ENCODE peak calls at places on chromosomes 13 and 19, in eight cellular contexts. M is ascending aorta, Z is GM12878, D is esophagus squamous epithelium, R is pancreas, C is body of pancreas, V is GM12865, T is transverse colon. U is an unnamed sample.

GRCh38 chr19:56567274-56568120 is at the start of gene ZNF470:
- DNase-seq in M (peak; percentile 82), Z (peak; percentile 34), D (peak; percentile 73), R (peak; percentile 98), C (peak; percentile 97), V (peak; percentile 80), T (peak; percentile 97), U (peak; percentile 98)

GRCh38 chr13:110433014-110433413 is 125.9 kb downstream of the COL4A2 start:
- DNase-seq in M (no peak), Z (no peak), D (no peak), R (no peak), C (no peak), V (no peak), T (no peak), U (peak; percentile 78)

GRCh38 chr19:2552859-2553258 is 76.9 kb downstream of the GADD45B start:
- DNase-seq in M (no peak), Z (peak; percentile 86), D (no peak), R (no peak), C (no peak), V (peak; percentile 92), T (peak; percentile 35), U (peak; percentile 47)

GRCh38 chr19:1260749-1261511 is 8.2 kb upstream of the CIRBP start:
- DNase-seq in M (peak; percentile 84), Z (peak; percentile 85), D (peak; percentile 69), R (peak; percentile 99), C (peak; percentile 97), V (peak; percentile 98), T (peak; percentile 98), U (peak; percentile 97)

GRCh38 chr19:35154535-35155406 is at the start of gene FXYD5:
- DNase-seq in M (peak; percentile 48), Z (no peak), D (no peak), R (peak; percentile 81), C (peak; percentile 55), V (peak; percentile 58), T (peak; percentile 77), U (peak; percentile 96)

GRCh38 chr13:81986308-81986707 is 1645.4 kb upstream of the SPRY2 start:
- DNase-seq in M (no peak), Z (no peak), D (no peak), R (no peak), C (no peak), V (no peak), T (no peak), U (no peak)

GRCh38 chr19:7900401-7900870 is 3.2 kb upstream of the MAP2K7 start:
- DNase-seq in M (no peak), Z (no peak), D (no peak), R (peak; percentile 72), C (no peak), V (no peak), T (no peak), U (peak; percentile 61)

GRCh38 chr19:10866495-10866894 is 4.9 kb upstream of the CARM1 start:
- DNase-seq in M (no peak), Z (no peak), D (no peak), R (no peak), C (no peak), V (no peak), T (no peak), U (no peak)

GRCh38 chr13:94121686-94122085 is 357.8 kb downstream of the DCT start:
- DNase-seq in M (no peak), Z (no peak), D (no peak), R (no peak), C (no peak), V (no peak), T (no peak), U (no peak)

GRCh38 chr13:93172109-93172508 is 54.5 kb upstream of the GPC6 start:
- DNase-seq in M (no peak), Z (no peak), D (no peak), R (no peak), C (no peak), V (no peak), T (no peak), U (no peak)

GRCh38 chr13:46310066-46310465 is 77.0 kb downstream of the RUBCNL start:
- DNase-seq in M (no peak), Z (no peak), D (no peak), R (no peak), C (no peak), V (no peak), T (no peak), U (no peak)

GRCh38 chr13:37621811-37622361 is 23.3 kb upstream of the POSTN start:
- DNase-seq in M (no peak), Z (no peak), D (no peak), R (no peak), C (peak; percentile 19), V (no peak), T (no peak), U (no peak)

GRCh38 chr13:72849571-72849970 is 67.6 kb downstream of the PIBF1 start:
- DNase-seq in M (no peak), Z (no peak), D (no peak), R (no peak), C (no peak), V (no peak), T (no peak), U (no peak)

GRCh38 chr19:49387936-49388372 is at the start of gene KASH5:
- DNase-seq in M (peak; percentile 22), Z (no peak), D (peak; percentile 27), R (peak; percentile 98), C (peak; percentile 88), V (peak; percentile 96), T (peak; percentile 78), U (peak; percentile 94)
- H3K4me3 ChIP-seq in M (no peak within 1 kb of the TSS), Z (no peak within 1 kb of the TSS), D (peak within 1 kb of the TSS; percentile 25), R (no peak within 1 kb of the TSS), C (no peak within 1 kb of the TSS), V (peak within 1 kb of the TSS; percentile 50), T (peak within 1 kb of the TSS; percentile 22), U (peak within 1 kb of the TSS; percentile 23)

DNA sequence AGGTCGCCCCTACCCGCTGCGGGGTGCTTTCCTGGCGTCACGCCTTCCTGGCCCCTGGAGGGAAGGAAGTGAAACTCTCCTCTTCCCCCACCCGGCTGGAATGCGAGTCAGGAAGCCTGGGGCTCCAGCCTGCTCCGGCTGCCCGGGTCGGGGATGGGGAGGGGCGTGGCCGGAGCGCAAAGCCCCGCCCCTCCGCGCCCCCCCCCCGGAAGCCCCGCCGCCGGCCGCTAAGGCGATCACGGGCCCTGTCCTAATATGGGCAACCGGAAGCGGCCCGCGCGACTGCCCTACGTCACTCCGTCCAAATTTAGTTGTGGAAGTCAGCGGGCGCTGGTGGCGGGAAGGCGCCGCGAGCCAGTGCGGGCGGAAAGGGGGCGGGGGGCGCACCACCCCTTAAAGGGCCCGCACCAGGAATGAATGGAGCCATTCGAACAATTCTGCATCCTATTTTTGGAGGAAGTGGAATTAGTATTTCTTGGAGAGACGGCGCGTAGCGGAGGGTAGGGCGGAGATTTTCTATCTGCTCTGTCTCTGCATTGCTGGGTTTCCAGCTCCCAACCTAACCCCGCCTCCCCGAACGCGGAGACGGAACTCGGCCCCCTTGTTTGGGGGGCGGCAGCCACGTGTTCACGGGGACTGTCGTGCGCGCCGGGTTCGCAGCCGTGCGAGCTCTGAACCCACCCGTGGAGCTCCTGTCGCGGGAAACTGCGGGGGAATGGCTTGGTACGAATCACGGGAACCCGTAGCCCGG is 1.6 kb downstream of the IER2 start:
- DNase-seq in M (peak; percentile 91), Z (no peak), D (peak; percentile 76), R (peak; percentile 99), C (peak; percentile 99), V (peak; percentile 98), T (peak; percentile 98), U (peak; percentile 97)
- TF ChIP-seq CTCF in M (peak; percentile 15), Z (no peak), D (no peak), R (no peak), C (peak; percentile 15), V (no peak), T (no peak), U (no peak)

DNA sequence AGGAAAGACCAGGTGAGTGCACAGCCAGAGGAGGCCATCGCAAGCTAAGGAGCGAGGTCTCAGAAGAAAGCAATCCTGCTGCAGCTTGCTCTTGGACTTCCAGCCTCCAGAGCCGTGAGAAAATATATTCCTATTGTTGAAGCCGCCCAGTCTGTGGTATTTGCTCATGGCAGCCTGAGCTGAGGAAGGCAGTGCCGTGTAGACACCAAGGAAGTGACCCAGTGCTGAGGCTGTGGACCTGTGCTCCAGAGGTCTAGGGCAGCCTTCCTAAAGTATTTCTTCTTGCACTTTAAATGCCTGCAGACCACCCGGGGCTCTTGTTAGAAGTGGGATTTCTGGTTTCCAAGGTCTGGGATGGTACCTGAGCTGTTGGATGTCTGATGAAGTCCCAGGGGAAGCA is 158.5 kb upstream of the KL start:
- DNase-seq in M (no peak), Z (no peak), D (no peak), R (no peak), C (no peak), V (no peak), T (no peak), U (no peak)
- H3K4me3 ChIP-seq in M (no peak overlapping the region), Z (no peak overlapping the region), D (no peak overlapping the region), R (no peak overlapping the region), C (no peak overlapping the region), V (no peak overlapping the region), T (no peak overlapping the region), U (no peak overlapping the region)

GRCh38 chr13:19184176-19184575 is 2.6 kb upstream of the TUBA3C start:
- DNase-seq in M (no peak), Z (no peak), D (no peak), R (no peak), C (no peak), V (no peak), T (no peak), U (no peak)

GRCh38 chr13:19185865-19186645 is 4.4 kb upstream of the TUBA3C start:
- DNase-seq in M (no peak), Z (no peak), D (no peak), R (no peak), C (no peak), V (peak; percentile 8), T (no peak), U (no peak)

GRCh38 chr13:19183676-19184075 is 2.1 kb upstream of the TUBA3C start:
- DNase-seq in M (no peak), Z (no peak), D (no peak), R (no peak), C (no peak), V (no peak), T (no peak), U (no peak)

GRCh38 chr13:19182536-19182935 is 912 bp upstream of the TUBA3C start:
- DNase-seq in M (no peak), Z (no peak), D (no peak), R (no peak), C (no peak), V (no peak), T (no peak), U (no peak)

GRCh38 chr13:19185086-19185864 is 3.7 kb upstream of the TUBA3C start:
- DNase-seq in M (no peak), Z (no peak), D (no peak), R (no peak), C (no peak), V (no peak), T (no peak), U (no peak)
- TF ChIP-seq CTCF in M (no peak), Z (no peak), D (no peak), R (no peak), C (no peak), V (no peak), T (no peak), U (no peak)

DNA sequence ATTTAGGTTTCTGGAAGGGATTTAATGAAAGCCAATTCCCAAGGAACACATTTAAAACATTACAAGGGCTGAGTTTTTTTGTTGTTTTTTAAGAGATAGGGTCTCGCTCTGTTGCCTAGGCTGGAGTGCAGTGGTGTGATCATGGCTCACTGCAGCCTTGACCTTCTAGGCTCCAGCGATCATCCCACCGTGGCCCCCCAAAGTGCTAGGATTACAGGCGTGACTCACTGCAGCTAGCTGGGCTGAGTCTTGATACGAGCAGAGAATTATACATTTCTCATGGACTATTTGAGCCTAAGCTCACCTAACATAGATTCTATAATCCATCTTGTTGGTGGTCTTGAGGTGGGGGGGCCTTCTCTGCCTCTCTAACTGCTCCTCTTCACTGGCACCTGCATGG is 37.5 kb downstream of the DOCK9 start:
- DNase-seq in M (no peak), Z (no peak), D (no peak), R (no peak), C (no peak), V (no peak), T (no peak), U (no peak)
- H3K4me3 ChIP-seq in M (no peak overlapping the region), Z (no peak overlapping the region), D (no peak overlapping the region), R (no peak overlapping the region), C (no peak overlapping the region), V (no peak overlapping the region), T (no peak overlapping the region), U (no peak overlapping the region)

U was measured in left lung.